ENCODE peak calls at places on chromosomes 13 and 19, in four cellular contexts. H, Y, W and L are unnamed samples.

GRCh38 chr19:16463991-16464575 is 7.7 kb downstream of the EPS15L1 start:
- DNase-seq in H (no peak), Y (no peak), W (peak), L (no peak)

GRCh38 chr19:12159773-12160414 is 3.0 kb upstream of the ZNF136 start:
- DNase-seq in H (no peak), Y (no peak), W (no peak), L (no peak)

GRCh38 chr19:17602872-17603552 is 47.6 kb downstream of the COLGALT1 start:
- DNase-seq in H (no peak), Y (no peak), W (no peak), L (no peak)

GRCh38 chr19:49676136-49676689 is 858 bp upstream of the PRMT1 start:
- DNase-seq in H (peak), Y (peak), W (peak), L (peak)

GRCh38 chr13:41188584-41188983 is 5.8 kb downstream of the KBTBD7 start:
- DNase-seq in H (no peak), Y (no peak), W (peak), L (peak)

GRCh38 chr19:38266981-38267597 is 2.7 kb downstream of the SPINT2 start:
- DNase-seq in H (no peak), Y (peak), W (peak), L (no peak)

GRCh38 chr19:45607071-45608029 is 5.3 kb upstream of the GPR4 start:
- DNase-seq in H (peak), Y (peak), W (peak), L (peak)

GRCh38 chr13:105787518-105788085 is 747.9 kb downstream of the EFNB2 start:
- DNase-seq in H (no peak), Y (peak), W (no peak), L (no peak)

GRCh38 chr19:49851456-49852259 is 699 bp downstream of the PTOV1 start:
- DNase-seq in H (no peak), Y (no peak), W (peak), L (no peak)

GRCh38 chr13:33322965-33323668 is 37.6 kb upstream of the STARD13 start:
- DNase-seq in H (no peak), Y (no peak), W (no peak), L (no peak)

GRCh38 chr13:75263741-75264407 is 218.1 kb downstream of the TBC1D4 start:
- DNase-seq in H (peak), Y (no peak), W (peak), L (peak)

GRCh38 chr13:98419786-98420559 is 156.9 kb downstream of the STK24 start:
- DNase-seq in H (no peak), Y (no peak), W (no peak), L (no peak)

GRCh38 chr19:55305491-55305890 is 19.6 kb downstream of the TMEM150B start:
- DNase-seq in H (peak), Y (peak), W (peak), L (no peak)

GRCh38 chr13:48161530-48162179 is 66.8 kb upstream of the MED4 start:
- DNase-seq in H (no peak), Y (peak), W (no peak), L (no peak)

GRCh38 chr13:50198508-50198907 is 183.3 kb downstream of the KCNRG start:
- DNase-seq in H (peak), Y (peak), W (peak), L (peak)

GRCh38 chr19:37932985-37933953 is 26.3 kb downstream of the SIPA1L3 start:
- DNase-seq in H (peak), Y (peak), W (peak), L (peak)

GRCh38 chr19:44820648-44821609 is 12.0 kb downstream of the BCAM start:
- DNase-seq in H (no peak), Y (no peak), W (peak), L (peak)

GRCh38 chr13:34672631-34673030 is 269.4 kb upstream of the NBEA start:
- DNase-seq in H (no peak), Y (no peak), W (peak), L (no peak)

GRCh38 chr13:92566767-92567166 is 659.8 kb upstream of the GPC6 start:
- DNase-seq in H (no peak), Y (no peak), W (no peak), L (no peak)

GRCh38 chr13:26376430-26376829 is 122.5 kb downstream of the CDK8 start:
- DNase-seq in H (no peak), Y (no peak), W (no peak), L (no peak)

DNA sequence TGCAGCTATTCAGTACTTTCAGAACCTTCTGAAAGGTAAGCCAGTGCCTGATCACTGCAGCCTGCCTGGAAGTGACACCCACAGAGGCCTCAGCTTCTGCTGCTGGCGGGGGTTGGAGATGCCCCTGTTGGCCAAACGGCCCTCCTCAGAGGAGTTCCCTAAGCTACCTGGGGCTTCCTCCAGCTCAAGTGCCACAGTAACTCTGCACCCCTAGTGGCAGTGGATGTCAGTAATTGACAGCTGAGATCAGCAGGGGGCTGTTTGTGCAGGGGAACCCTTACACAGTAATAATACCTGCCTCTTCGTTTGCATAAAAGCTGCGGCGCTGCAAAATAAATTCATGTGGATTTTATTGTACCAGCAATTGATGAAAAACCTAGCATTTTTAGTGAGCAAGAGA is 28.9 kb downstream of the TDRD12 start:
- DNase-seq in H (no peak), Y (peak), W (no peak), L (no peak)
- TF ChIP-seq CTCF in H (no peak), Y (no peak), W (peak), L (no peak)

GRCh38 chr19:42352216-42352892 is 26.9 kb downstream of the MEGF8 start:
- DNase-seq in H (peak), Y (no peak), W (no peak), L (no peak)
- H3K4me3 ChIP-seq in H (no peak), Y (no peak), W (no peak), L (no peak)

GRCh38 chr19:47356900-47357299 is 7.8 kb downstream of the DHX34 start:
- DNase-seq in H (no peak), Y (no peak), W (no peak), L (no peak)

GRCh38 chr19:47353307-47353712 is 4.2 kb downstream of the DHX34 start:
- DNase-seq in H (no peak), Y (peak), W (no peak), L (no peak)

GRCh38 chr19:47363758-47364529 is 14.8 kb downstream of the DHX34 start:
- DNase-seq in H (peak), Y (peak), W (peak), L (peak)

GRCh38 chr19:47362321-47362720 is 13.2 kb downstream of the DHX34 start:
- DNase-seq in H (no peak), Y (no peak), W (no peak), L (no peak)

DNA sequence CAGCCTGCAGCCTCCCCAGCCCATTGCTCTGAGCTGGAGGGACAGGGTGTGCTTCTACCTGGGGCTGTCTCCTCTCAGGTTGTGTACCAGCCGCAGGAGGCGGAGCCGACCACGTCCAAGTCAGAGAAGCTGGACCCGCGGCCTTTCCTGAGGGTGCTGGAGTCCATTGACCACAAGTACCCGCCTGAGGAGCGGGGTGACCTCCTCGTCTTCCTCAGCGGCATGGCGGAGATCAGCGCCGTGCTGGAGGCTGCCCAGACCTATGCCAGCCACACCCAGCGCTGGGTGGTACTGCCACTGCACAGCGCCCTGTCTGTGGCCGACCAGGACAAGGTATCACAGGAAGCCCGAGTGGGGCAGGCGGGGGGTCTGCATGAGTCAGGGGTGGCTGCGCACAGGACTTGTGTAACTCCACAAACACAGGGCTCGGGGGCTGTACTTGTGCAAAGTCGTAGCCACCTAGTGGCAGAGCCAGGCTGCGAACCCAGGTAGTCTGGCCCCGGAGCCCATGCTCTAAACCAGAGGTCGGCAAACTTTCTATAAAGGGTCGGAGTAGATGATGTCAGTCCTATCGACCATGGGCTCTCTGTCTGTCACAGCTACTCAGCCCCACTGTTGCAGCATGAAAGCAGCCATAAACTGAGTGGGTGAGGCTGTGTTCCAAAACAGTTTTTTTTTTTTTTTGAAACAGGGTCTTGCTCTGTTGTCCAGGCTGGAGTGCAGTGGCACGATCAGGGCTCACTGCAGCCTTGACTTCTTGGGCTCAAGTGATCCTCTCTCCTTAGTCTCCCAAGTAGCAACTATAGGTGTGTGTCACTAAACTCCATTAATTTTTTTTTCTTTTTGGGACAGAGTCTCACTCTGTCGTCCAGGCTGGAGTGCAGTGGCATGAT is 8.9 kb downstream of the DHX34 start:
- DNase-seq in H (no peak), Y (no peak), W (no peak), L (peak)
- TF ChIP-seq CTCF in H (peak), Y (no peak), W (peak), L (peak)

GRCh38 chr13:71830736-71831135 is 36.3 kb downstream of the DACH1 start:
- DNase-seq in H (no peak), Y (no peak), W (no peak), L (no peak)

GRCh38 chr13:71831716-71832115 is 35.3 kb downstream of the DACH1 start:
- DNase-seq in H (no peak), Y (no peak), W (no peak), L (no peak)

GRCh38 chr13:71828117-71828516 is 38.9 kb downstream of the DACH1 start:
- DNase-seq in H (no peak), Y (no peak), W (no peak), L (no peak)

GRCh38 chr13:71829542-71829941 is 37.5 kb downstream of the DACH1 start:
- DNase-seq in H (no peak), Y (no peak), W (no peak), L (no peak)

GRCh38 chr13:71828564-71828963 is 38.4 kb downstream of the DACH1 start:
- DNase-seq in H (no peak), Y (no peak), W (no peak), L (no peak)
- H3K4me3 ChIP-seq in H (no peak), Y (no peak), W (no peak), L (no peak)

GRCh38 chr19:35612559-35613321 is at the start of gene HAUS5:
- DNase-seq in H (peak), Y (peak), W (peak), L (peak)
- TF ChIP-seq CTCF in H (no peak), Y (no peak), W (no peak), L (no peak)

DNA sequence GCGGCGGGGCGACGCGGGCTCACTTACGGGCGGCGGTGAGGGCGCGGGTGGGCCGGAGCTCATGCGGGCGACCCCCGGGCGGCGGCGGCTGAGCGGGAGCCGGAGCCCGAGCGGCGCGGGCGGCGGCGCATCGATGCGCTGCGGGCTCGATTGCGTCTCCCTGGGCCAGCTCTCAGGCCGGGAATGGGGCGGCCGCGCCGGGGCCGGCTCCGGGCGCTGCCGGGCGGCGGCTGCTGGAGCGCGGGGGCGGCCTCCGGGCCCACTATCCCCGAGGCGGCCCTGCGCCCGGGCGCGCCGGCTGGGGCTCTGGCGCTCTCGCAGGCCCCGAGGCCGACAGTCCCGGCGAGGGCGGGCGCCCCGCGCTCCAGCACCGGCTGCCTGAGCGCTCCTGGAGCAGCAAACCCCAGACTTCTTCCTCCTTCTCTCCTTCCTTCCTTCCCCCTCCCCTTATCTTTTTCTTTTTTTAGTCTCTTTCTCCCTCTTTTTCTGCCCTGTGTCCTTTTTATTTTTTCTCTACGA is 1.5 kb upstream of the TSHZ3 start:
- DNase-seq in H (peak), Y (peak), W (peak), L (peak)
- H3K4me3 ChIP-seq in H (peak), Y (peak), W (peak), L (peak)